ENCODE peak calls at places on chromosomes 16 and 17, in five cellular contexts. One of them, this sample, is unnamed.
A peak's percentile ranks its signal among the peaks of the same experiment; 100 is the strongest.

GRCh38 chr17:40936437-40936971 is 942 bp downstream of the KRT23 start:
- DNase-seq in cardiac fibroblast: no peak
- DNase-seq in NAMALWA: no peak
- DNase-seq in activated gamma-delta T cell treated with anti-CD3 and anti-CD28 coated beads, Interleukin-2, amount 50 U/mL, for 16 hours: no peak
- DNase-seq in tibial nerve: no peak
- DNase-seq in this sample: no peak

GRCh38 chr17:64732336-64733006 is 70.4 kb upstream of the SMURF2 start:
- DNase-seq in activated gamma-delta T cell treated with anti-CD3 and anti-CD28 coated beads, Interleukin-2, amount 50 U/mL, for 16 hours: no peak
- DNase-seq in NAMALWA: no peak
- DNase-seq in cardiac fibroblast: peak; percentile 86
- DNase-seq in tibial nerve: peak; percentile 49
- DNase-seq in this sample: no peak

GRCh38 chr16:55942821-55943220 is 67.6 kb upstream of the CES5A start:
- DNase-seq in tibial nerve: no peak
- DNase-seq in cardiac fibroblast: no peak
- DNase-seq in activated gamma-delta T cell treated with anti-CD3 and anti-CD28 coated beads, Interleukin-2, amount 50 U/mL, for 16 hours: no peak
- DNase-seq in NAMALWA: no peak
- DNase-seq in this sample: no peak

GRCh38 chr16:55203570-55203969 is 120.4 kb upstream of the IRX6 start:
- DNase-seq in cardiac fibroblast: no peak
- DNase-seq in tibial nerve: no peak
- DNase-seq in NAMALWA: no peak
- DNase-seq in activated gamma-delta T cell treated with anti-CD3 and anti-CD28 coated beads, Interleukin-2, amount 50 U/mL, for 16 hours: no peak
- DNase-seq in this sample: no peak

GRCh38 chr16:68069511-68070248 is 15.5 kb upstream of the NFATC3 start:
- DNase-seq in activated gamma-delta T cell treated with anti-CD3 and anti-CD28 coated beads, Interleukin-2, amount 50 U/mL, for 16 hours: no peak
- DNase-seq in NAMALWA: peak; percentile 13
- DNase-seq in tibial nerve: no peak
- DNase-seq in cardiac fibroblast: no peak
- DNase-seq in this sample: no peak

GRCh38 chr16:56614549-56614991 is 6.2 kb downstream of the MT2A start:
- DNase-seq in tibial nerve: no peak
- DNase-seq in NAMALWA: no peak
- DNase-seq in cardiac fibroblast: no peak
- DNase-seq in activated gamma-delta T cell treated with anti-CD3 and anti-CD28 coated beads, Interleukin-2, amount 50 U/mL, for 16 hours: no peak
- DNase-seq in this sample: no peak

GRCh38 chr16:16045879-16046278 is 96.5 kb downstream of the ABCC1 start:
- DNase-seq in activated gamma-delta T cell treated with anti-CD3 and anti-CD28 coated beads, Interleukin-2, amount 50 U/mL, for 16 hours: no peak
- DNase-seq in cardiac fibroblast: no peak
- DNase-seq in NAMALWA: peak; percentile 26
- DNase-seq in tibial nerve: no peak
- DNase-seq in this sample: peak; percentile 31

GRCh38 chr17:4969551-4970231 is 2.1 kb upstream of the SPAG7 start:
- DNase-seq in NAMALWA: no peak
- DNase-seq in tibial nerve: no peak
- DNase-seq in cardiac fibroblast: no peak
- DNase-seq in activated gamma-delta T cell treated with anti-CD3 and anti-CD28 coated beads, Interleukin-2, amount 50 U/mL, for 16 hours: no peak
- DNase-seq in this sample: no peak

GRCh38 chr17:78375401-78376079 is 2.9 kb upstream of the PGS1 start:
- DNase-seq in NAMALWA: no peak
- DNase-seq in cardiac fibroblast: peak; percentile 96
- DNase-seq in tibial nerve: no peak
- DNase-seq in activated gamma-delta T cell treated with anti-CD3 and anti-CD28 coated beads, Interleukin-2, amount 50 U/mL, for 16 hours: no peak
- DNase-seq in this sample: no peak

GRCh38 chr16:90047714-90048346 is 28.6 kb upstream of the DBNDD1 start:
- DNase-seq in tibial nerve: no peak
- DNase-seq in activated gamma-delta T cell treated with anti-CD3 and anti-CD28 coated beads, Interleukin-2, amount 50 U/mL, for 16 hours: no peak
- DNase-seq in cardiac fibroblast: peak; percentile 17
- DNase-seq in NAMALWA: no peak
- DNase-seq in this sample: no peak

GRCh38 chr16:17272716-17273115 is 198.0 kb downstream of the XYLT1 start:
- DNase-seq in activated gamma-delta T cell treated with anti-CD3 and anti-CD28 coated beads, Interleukin-2, amount 50 U/mL, for 16 hours: no peak
- DNase-seq in cardiac fibroblast: no peak
- DNase-seq in NAMALWA: no peak
- DNase-seq in tibial nerve: no peak
- DNase-seq in this sample: no peak

GRCh38 chr16:27591837-27592236 is 41.9 kb downstream of the KATNIP start:
- DNase-seq in activated gamma-delta T cell treated with anti-CD3 and anti-CD28 coated beads, Interleukin-2, amount 50 U/mL, for 16 hours: no peak
- DNase-seq in NAMALWA: no peak
- DNase-seq in tibial nerve: no peak
- DNase-seq in cardiac fibroblast: no peak
- DNase-seq in this sample: no peak

GRCh38 chr17:36627101-36627500 is 25.7 kb downstream of the MRM1 start:
- DNase-seq in tibial nerve: no peak
- DNase-seq in NAMALWA: no peak
- DNase-seq in cardiac fibroblast: no peak
- DNase-seq in activated gamma-delta T cell treated with anti-CD3 and anti-CD28 coated beads, Interleukin-2, amount 50 U/mL, for 16 hours: no peak
- DNase-seq in this sample: no peak

GRCh38 chr16:4788489-4788889 is 344 bp upstream of the SEPTIN12 start:
- DNase-seq in activated gamma-delta T cell treated with anti-CD3 and anti-CD28 coated beads, Interleukin-2, amount 50 U/mL, for 16 hours: no peak
- DNase-seq in cardiac fibroblast: no peak
- DNase-seq in tibial nerve: no peak
- DNase-seq in NAMALWA: no peak
- DNase-seq in this sample: no peak

GRCh38 chr17:17119533-17119932 is 77.3 kb downstream of the MPRIP start:
- DNase-seq in NAMALWA: no peak
- DNase-seq in cardiac fibroblast: peak; percentile 31
- DNase-seq in tibial nerve: no peak
- DNase-seq in activated gamma-delta T cell treated with anti-CD3 and anti-CD28 coated beads, Interleukin-2, amount 50 U/mL, for 16 hours: peak; percentile 43
- DNase-seq in this sample: no peak

GRCh38 chr17:5694507-5694906 is 110.2 kb upstream of the NLRP1 start:
- DNase-seq in tibial nerve: no peak
- DNase-seq in cardiac fibroblast: no peak
- DNase-seq in NAMALWA: no peak
- DNase-seq in activated gamma-delta T cell treated with anti-CD3 and anti-CD28 coated beads, Interleukin-2, amount 50 U/mL, for 16 hours: no peak
- DNase-seq in this sample: no peak

GRCh38 chr17:60422162-60422665 is at the start of gene CHCT1:
- DNase-seq in cardiac fibroblast: no peak
- DNase-seq in activated gamma-delta T cell treated with anti-CD3 and anti-CD28 coated beads, Interleukin-2, amount 50 U/mL, for 16 hours: no peak
- DNase-seq in NAMALWA: no peak
- DNase-seq in tibial nerve: no peak
- DNase-seq in this sample: no peak

GRCh38 chr17:63478814-63479494 is 2.1 kb downstream of the ACE start:
- DNase-seq in tibial nerve: peak; percentile 80
- DNase-seq in cardiac fibroblast: peak; percentile 95
- DNase-seq in NAMALWA: peak; percentile 81
- DNase-seq in activated gamma-delta T cell treated with anti-CD3 and anti-CD28 coated beads, Interleukin-2, amount 50 U/mL, for 16 hours: peak; percentile 70
- DNase-seq in this sample: peak; percentile 85

GRCh38 chr17:50289268-50289667 is 15.0 kb downstream of the TMEM92 start:
- DNase-seq in cardiac fibroblast: peak; percentile 60
- DNase-seq in tibial nerve: no peak
- DNase-seq in NAMALWA: no peak
- DNase-seq in activated gamma-delta T cell treated with anti-CD3 and anti-CD28 coated beads, Interleukin-2, amount 50 U/mL, for 16 hours: no peak
- DNase-seq in this sample: no peak